ENCODE peak calls at places on chromosome 9, in four cellular contexts. I, T, Q and A are unnamed samples.
A peak's percentile ranks its signal among the peaks of the same experiment; 100 is the strongest.

GRCh38 chr9:16276866-16277265 is 593.6 kb downstream of the BNC2 start:
- DNase-seq in I (no peak), T (no peak), Q (no peak), A (no peak)

GRCh38 chr9:109252291-109252690 is 68.6 kb downstream of the EPB41L4B start:
- DNase-seq in I (no peak), T (peak; percentile 43), Q (no peak), A (no peak)

GRCh38 chr9:83138422-83139135 is 75.6 kb upstream of the RASEF start:
- DNase-seq in I (no peak), T (no peak), Q (no peak), A (no peak)

GRCh38 chr9:35749515-35750255 is 598 bp downstream of the RGP1 start:
- DNase-seq in I (peak; percentile 55), T (peak; percentile 19), Q (peak; percentile 41), A (peak; percentile 57)

GRCh38 chr9:133119461-133120342 is 1.3 kb downstream of the RALGDS start:
- DNase-seq in I (no peak), T (peak; percentile 4), Q (peak; percentile 64), A (peak; percentile 59)

GRCh38 chr9:69809304-69809863 is 11.2 kb upstream of the CFAP95 start:
- DNase-seq in I (no peak), T (peak; percentile 37), Q (peak; percentile 39), A (peak; percentile 51)

GRCh38 chr9:93655621-93656425 is 79.4 kb downstream of the PHF2 start:
- DNase-seq in I (no peak), T (no peak), Q (no peak), A (no peak)

GRCh38 chr9:137694236-137694959 is 75.6 kb downstream of the EHMT1 start:
- DNase-seq in I (no peak), T (no peak), Q (no peak), A (no peak)

GRCh38 chr9:100229136-100229535 is 123.6 kb downstream of the TEX10 start:
- DNase-seq in I (no peak), T (peak; percentile 21), Q (no peak), A (no peak)

GRCh38 chr9:138046641-138047301 is 169.2 kb downstream of the CACNA1B start:
- DNase-seq in I (no peak), T (no peak), Q (no peak), A (no peak)

GRCh38 chr9:97696025-97696822 is 916 bp downstream of the XPA start:
- DNase-seq in I (peak; percentile 39), T (no peak), Q (no peak), A (peak; percentile 35)

GRCh38 chr9:37449877-37450632 is 15.2 kb downstream of the ZBTB5 start:
- DNase-seq in I (no peak), T (no peak), Q (peak; percentile 93), A (no peak)

DNA sequence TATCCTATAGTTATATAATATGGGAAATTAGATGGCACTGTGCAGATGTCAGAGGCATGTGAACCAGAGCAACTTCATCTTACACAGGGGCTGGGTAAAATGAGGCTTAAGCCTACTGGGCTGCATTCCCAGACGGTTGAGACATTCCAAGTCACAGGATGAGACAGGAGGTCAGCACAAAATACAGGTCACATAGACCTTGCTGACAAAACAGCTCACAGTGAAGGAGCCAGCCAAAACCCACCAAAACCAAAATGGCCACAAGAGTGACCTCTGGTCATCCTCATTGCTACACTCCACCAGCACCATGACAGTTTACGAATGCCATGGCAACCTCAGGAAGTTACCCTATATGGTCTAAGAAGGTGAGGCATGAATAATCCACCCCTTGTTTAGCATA is 479.4 kb downstream of the TLR4 start:
- DNase-seq in I (no peak), T (no peak), Q (no peak), A (no peak)
- TF ChIP-seq EZH2phosphoT487 in I (no peak), T (no peak), Q (no peak), A (no peak)

DNA sequence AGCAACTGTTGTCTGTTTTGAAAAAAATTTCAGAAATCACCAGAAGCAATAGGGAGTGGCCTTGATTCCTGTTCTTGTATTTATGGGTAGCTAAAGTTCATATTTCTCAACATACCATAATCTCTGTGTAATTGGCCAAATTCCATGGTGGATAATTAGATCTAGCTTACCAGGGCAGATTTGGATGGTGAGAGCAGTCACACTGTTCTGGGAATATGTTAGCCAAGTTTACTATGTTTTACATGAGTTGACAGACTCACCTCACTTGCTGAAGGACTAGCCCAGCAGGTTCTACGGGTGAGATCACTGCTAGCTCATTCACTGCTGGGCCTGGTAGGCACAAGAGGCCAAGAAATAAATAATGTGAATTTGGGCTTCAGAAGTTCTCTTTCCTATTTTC is 32.7 kb upstream of the CDKN2B start:
- DNase-seq in I (no peak), T (peak; percentile 89), Q (no peak), A (peak; percentile 47)
- H3K4me3 ChIP-seq in I (no peak overlapping the region), T (peak overlapping the region; percentile 0), Q (no peak overlapping the region), A (no peak overlapping the region)

DNA sequence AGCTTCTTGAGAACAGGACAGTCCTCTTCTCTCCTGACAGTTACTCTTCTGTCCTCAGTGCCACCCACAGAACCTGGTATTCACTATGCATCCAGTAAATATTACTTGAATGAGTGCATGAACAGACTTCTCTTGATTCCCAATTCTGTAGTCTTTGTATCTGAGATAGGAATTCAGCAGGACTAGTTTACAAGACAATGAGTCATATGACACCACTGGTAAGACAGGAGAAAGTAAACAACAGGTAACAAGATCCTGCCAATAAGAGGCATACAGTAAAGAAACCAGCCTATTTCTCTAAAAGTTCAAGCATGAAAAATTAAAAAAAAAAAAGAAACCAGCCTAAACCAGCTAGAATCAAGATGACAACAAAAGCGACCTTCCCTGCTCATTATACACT is 6.2 kb downstream of the ZNF883 start:
- DNase-seq in I (no peak), T (peak; percentile 57), Q (no peak), A (no peak)
- H3K9me3 ChIP-seq in I (no peaks in the 10 kb centered on the region), T (peaks cover 6% of the 10 kb centered on the region), Q (peaks cover 22% of the 10 kb centered on the region), A (peaks cover 8% of the 10 kb centered on the region)

GRCh38 chr9:13224366-13224765 is 55.1 kb downstream of the MPDZ start:
- DNase-seq in I (no peak), T (no peak), Q (no peak), A (no peak)

GRCh38 chr9:13215791-13216554 is 63.5 kb downstream of the MPDZ start:
- DNase-seq in I (no peak), T (no peak), Q (no peak), A (no peak)

GRCh38 chr9:13221741-13222140 is 57.8 kb downstream of the MPDZ start:
- DNase-seq in I (no peak), T (no peak), Q (no peak), A (no peak)

GRCh38 chr9:13220837-13221236 is 58.7 kb downstream of the MPDZ start:
- DNase-seq in I (no peak), T (no peak), Q (no peak), A (no peak)
- TF ChIP-seq EZH2phosphoT487 in I (no peak), T (no peak), Q (no peak), A (no peak)

GRCh38 chr9:125409217-125409636 is 147.6 kb downstream of the GAPVD1 start:
- DNase-seq in I (no peak), T (no peak), Q (no peak), A (peak; percentile 9)

GRCh38 chr9:125407432-125407973 is 145.9 kb downstream of the GAPVD1 start:
- DNase-seq in I (no peak), T (no peak), Q (no peak), A (no peak)

GRCh38 chr9:125409637-125410521 is 148.3 kb downstream of the GAPVD1 start:
- DNase-seq in I (peak; percentile 9), T (peak; percentile 36), Q (peak; percentile 25), A (peak; percentile 42)

GRCh38 chr9:125406812-125407087 is 145.1 kb downstream of the GAPVD1 start:
- DNase-seq in I (no peak), T (no peak), Q (no peak), A (no peak)

GRCh38 chr9:125407974-125408900 is 146.6 kb downstream of the GAPVD1 start:
- DNase-seq in I (peak; percentile 61), T (peak; percentile 72), Q (peak; percentile 90), A (peak; percentile 88)
- H3K4me3 ChIP-seq in I (peak overlapping the region; percentile 67), T (peak overlapping the region; percentile 72), Q (peak overlapping the region; percentile 55), A (peak overlapping the region; percentile 73)

GRCh38 chr9:122723690-122724089 is at the start of gene OR1L4:
- DNase-seq in I (no peak), T (no peak), Q (no peak), A (no peak)
- H3K9me3 ChIP-seq in I (no peaks in the 10 kb centered on the region), T (peaks cover 16% of the 10 kb centered on the region), Q (peaks cover 19% of the 10 kb centered on the region), A (peaks cover 7% of the 10 kb centered on the region)

GRCh38 chr9:88949425-88949824 is 41.8 kb upstream of the S1PR3 start:
- DNase-seq in I (no peak), T (no peak), Q (peak; percentile 52), A (peak; percentile 33)
- TF ChIP-seq EZH2phosphoT487 in I (no peak), T (no peak), Q (no peak), A (no peak)

GRCh38 chr9:4665357-4665756 is 923 bp downstream of the SPATA6L start:
- DNase-seq in I (no peak), T (no peak), Q (no peak), A (peak; percentile 82)
- H3K4me3 ChIP-seq in I (no peak overlapping the region), T (peak overlapping the region; percentile 92), Q (no peak overlapping the region), A (peak overlapping the region; percentile 73)

DNA sequence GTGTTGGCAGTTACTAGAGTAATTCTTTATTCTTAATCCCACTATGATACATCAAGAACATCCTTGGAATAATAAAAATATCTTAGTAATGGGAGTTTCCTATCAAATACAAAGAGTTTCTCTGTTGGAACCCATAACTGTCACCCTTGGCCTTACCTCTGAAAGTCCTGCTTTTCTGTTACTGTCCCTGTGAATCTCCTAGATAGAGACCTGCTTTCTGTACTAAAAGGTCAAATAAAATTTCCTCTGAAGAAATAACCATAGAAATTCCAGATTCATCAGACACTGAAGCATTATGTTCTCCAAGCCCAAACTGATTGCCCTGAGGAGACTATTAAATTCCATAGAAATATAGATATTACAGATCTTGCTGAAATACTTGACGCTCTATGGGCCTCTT is 63.0 kb downstream of the KCNV2 start:
- DNase-seq in I (no peak), T (no peak), Q (no peak), A (no peak)
- H3K9me3 ChIP-seq in I (no peaks in the 10 kb centered on the region), T (no peaks in the 10 kb centered on the region), Q (peaks cover 10% of the 10 kb centered on the region), A (no peaks in the 10 kb centered on the region)

GRCh38 chr9:4833781-4834560 is 41.2 kb downstream of the RCL1 start:
- DNase-seq in I (no peak), T (peak; percentile 66), Q (no peak), A (peak; percentile 76)
- TF ChIP-seq EZH2phosphoT487 in I (no peak), T (no peak), Q (no peak), A (no peak)